ENCODE peak calls at places on chromosomes 3 and 15, in eight cellular contexts. L, U, G, F, W, D, N and T are unnamed samples.

GRCh38 chr3:191026746-191027145 is 164.3 kb upstream of the GMNC start:
- DNase-seq in L (no peak), U (no peak), G (peak; percentile 29), F (no peak), W (no peak), D (no peak), N (no peak), T (no peak)

GRCh38 chr15:50627351-50628055 is 59.1 kb downstream of the TRPM7 start:
- DNase-seq in L (peak; percentile 57), U (peak; percentile 34), G (no peak), F (peak; percentile 1), W (no peak), D (peak; percentile 25), N (no peak), T (peak; percentile 38)

GRCh38 chr15:77798847-77799246 is 166.1 kb upstream of the LINGO1 start:
- DNase-seq in L (no peak), U (no peak), G (no peak), F (no peak), W (no peak), D (no peak), N (no peak), T (no peak)

GRCh38 chr3:115834068-115834467 is 210.8 kb downstream of the GAP43 start:
- DNase-seq in L (peak; percentile 88), U (peak; percentile 89), G (no peak), F (peak; percentile 70), W (no peak), D (peak; percentile 92), N (no peak), T (no peak)

GRCh38 chr15:98177950-98178848 is 217.7 kb downstream of the ARRDC4 start:
- DNase-seq in L (peak; percentile 82), U (peak; percentile 50), G (peak; percentile 67), F (peak; percentile 6), W (no peak), D (peak; percentile 75), N (peak; percentile 29), T (peak; percentile 28)

GRCh38 chr15:90451215-90451850 is 63.3 kb downstream of the IQGAP1 start:
- DNase-seq in L (peak; percentile 51), U (peak; percentile 78), G (no peak), F (no peak), W (no peak), D (peak; percentile 51), N (no peak), T (no peak)

GRCh38 chr15:57352535-57353316 is 23.6 kb upstream of the CGNL1 start:
- DNase-seq in L (no peak), U (no peak), G (no peak), F (no peak), W (no peak), D (no peak), N (no peak), T (no peak)

GRCh38 chr3:16146015-16146730 is 28.3 kb upstream of the GALNT15 start:
- DNase-seq in L (no peak), U (no peak), G (peak; percentile 38), F (no peak), W (no peak), D (no peak), N (no peak), T (no peak)

GRCh38 chr3:171790898-171791694 is 19.2 kb downstream of the PLD1 start:
- DNase-seq in L (peak; percentile 11), U (peak; percentile 81), G (no peak), F (no peak), W (no peak), D (peak; percentile 82), N (no peak), T (no peak)

GRCh38 chr3:5769825-5770224 is 582.3 kb downstream of the EDEM1 start:
- DNase-seq in L (no peak), U (no peak), G (peak; percentile 43), F (no peak), W (no peak), D (no peak), N (no peak), T (no peak)

GRCh38 chr15:84034831-84035753 is 200.5 kb upstream of the GOLGA6L4 start:
- DNase-seq in L (peak; percentile 54), U (peak; percentile 22), G (peak; percentile 68), F (peak; percentile 7), W (no peak), D (peak; percentile 31), N (no peak), T (no peak)

DNA sequence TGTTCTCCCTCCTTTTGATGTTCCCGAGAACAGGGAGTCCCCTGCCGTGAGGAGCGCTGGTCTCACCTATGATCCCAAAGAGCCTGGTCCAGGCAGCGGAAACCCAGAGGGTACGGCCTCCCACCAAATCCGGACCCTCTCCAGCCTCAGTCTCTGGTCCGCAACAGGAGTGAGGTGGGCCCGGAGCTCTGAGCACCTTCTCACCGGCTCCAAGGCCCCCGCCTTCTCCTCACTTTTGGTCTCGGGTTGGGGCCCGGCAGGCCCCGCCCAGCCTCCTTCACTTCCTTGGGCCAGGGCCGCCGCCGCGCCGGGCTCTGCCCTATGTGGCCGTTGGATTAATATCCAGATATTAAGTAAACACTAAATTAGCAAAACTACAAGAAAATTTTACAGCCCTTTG is 5.7 kb upstream of the SKOR1 start:
- DNase-seq in L (no peak), U (no peak), G (no peak), F (no peak), W (no peak), D (no peak), N (no peak), T (no peak)
- H3K4me3 ChIP-seq in L (no peak overlapping the region), U (no peak overlapping the region), G (no peak overlapping the region), F (no peak overlapping the region), W (no peak overlapping the region), D (no peak overlapping the region), N (no peak overlapping the region), T (no peak overlapping the region)

GRCh38 chr3:32401541-32402052 is 9.9 kb downstream of the CMTM7 start:
- DNase-seq in L (peak; percentile 88), U (peak; percentile 71), G (no peak), F (no peak), W (peak; percentile 82), D (peak; percentile 74), N (peak; percentile 47), T (peak; percentile 66)

GRCh38 chr3:32401141-32401540 is 9.5 kb downstream of the CMTM7 start:
- DNase-seq in L (no peak), U (no peak), G (no peak), F (no peak), W (no peak), D (no peak), N (no peak), T (no peak)

GRCh38 chr3:32395451-32395970 is 3.9 kb downstream of the CMTM7 start:
- DNase-seq in L (peak; percentile 7), U (no peak), G (no peak), F (no peak), W (no peak), D (peak; percentile 23), N (no peak), T (no peak)

GRCh38 chr3:32398531-32398930 is 6.9 kb downstream of the CMTM7 start:
- DNase-seq in L (no peak), U (no peak), G (no peak), F (no peak), W (peak; percentile 79), D (no peak), N (no peak), T (no peak)

GRCh38 chr3:32399030-32399620 is 7.5 kb downstream of the CMTM7 start:
- DNase-seq in L (peak; percentile 72), U (no peak), G (peak; percentile 91), F (no peak), W (no peak), D (peak; percentile 47), N (no peak), T (no peak)
- H3K4me3 ChIP-seq in L (no peak overlapping the region), U (no peak overlapping the region), G (no peak overlapping the region), F (no peak overlapping the region), W (no peak overlapping the region), D (no peak overlapping the region), N (no peak overlapping the region), T (no peak overlapping the region)

GRCh38 chr3:71784201-71784913 is 591 bp downstream of the PROK2 start:
- DNase-seq in L (no peak), U (no peak), G (no peak), F (no peak), W (no peak), D (no peak), N (no peak), T (no peak)
- H3K4me3 ChIP-seq in L (peak overlapping the region; percentile 32), U (no peak overlapping the region), G (no peak overlapping the region), F (peak overlapping the region; percentile 3), W (peak overlapping the region; percentile 39), D (no peak overlapping the region), N (no peak overlapping the region), T (no peak overlapping the region)

DNA sequence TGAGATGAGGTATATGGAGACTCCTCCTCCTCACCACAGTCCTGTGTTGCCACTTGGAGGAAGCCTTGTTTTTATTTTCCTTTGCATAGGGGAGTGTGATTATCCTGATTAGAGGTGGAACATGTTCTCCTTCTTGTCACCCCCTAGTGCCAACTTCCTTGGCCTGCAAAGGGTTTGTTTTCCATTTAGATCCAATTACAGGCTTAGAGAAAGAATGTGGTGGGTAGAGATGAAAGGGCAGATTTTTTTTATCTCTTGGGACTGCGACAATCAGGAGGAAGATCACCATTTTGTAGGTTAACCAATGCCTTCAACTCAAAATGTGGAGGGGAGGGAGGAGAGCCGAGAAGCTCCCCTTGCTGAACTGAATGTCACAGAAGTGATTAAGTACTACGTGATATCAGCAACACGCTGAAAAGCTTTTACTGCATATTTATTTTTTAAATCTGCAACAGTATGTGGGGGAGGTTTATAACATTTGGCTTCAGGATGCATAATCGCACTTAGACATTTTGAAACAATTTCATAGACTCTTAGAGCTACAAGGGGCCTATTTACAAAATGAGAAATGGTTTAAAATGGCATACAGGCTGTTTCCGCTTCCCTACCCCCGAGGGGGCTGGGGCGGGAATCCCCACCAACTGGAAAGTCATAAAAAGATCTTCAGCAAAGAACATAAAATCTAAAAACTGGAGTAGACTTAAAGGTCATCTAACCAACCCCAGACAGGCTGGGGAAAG is 2.4 kb downstream of the LMCD1 start:
- DNase-seq in L (no peak), U (no peak), G (no peak), F (no peak), W (no peak), D (no peak), N (no peak), T (no peak)
- H3K4me3 ChIP-seq in L (peak overlapping the region; percentile 69), U (peak overlapping the region; percentile 47), G (no peak overlapping the region), F (peak overlapping the region; percentile 56), W (peak overlapping the region; percentile 54), D (peak overlapping the region; percentile 90), N (no peak overlapping the region), T (no peak overlapping the region)

DNA sequence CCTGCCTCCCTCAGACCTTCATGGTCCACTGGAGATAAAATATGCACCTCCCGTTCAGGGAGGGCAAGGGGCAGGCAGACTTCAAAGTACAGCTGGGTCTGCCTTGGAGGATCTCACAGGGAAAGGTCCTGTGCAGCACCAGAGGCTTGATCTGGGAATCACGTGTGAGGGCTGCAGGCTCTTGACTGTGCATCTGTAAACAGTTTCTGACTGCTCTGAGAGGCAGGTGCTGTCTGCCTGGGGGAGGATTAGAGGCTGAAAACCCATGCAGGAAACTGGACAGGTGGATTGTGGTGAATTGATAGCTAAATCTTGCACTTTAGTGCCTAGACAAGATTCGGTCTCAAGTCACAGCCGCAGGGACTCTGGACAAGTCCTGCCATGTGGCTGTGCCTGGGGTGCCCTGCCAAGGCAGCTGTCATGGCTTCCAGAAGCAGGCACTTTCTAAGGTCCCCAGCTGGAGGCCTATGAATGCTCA is 239.3 kb downstream of the EPHB1 start:
- DNase-seq in L (no peak), U (no peak), G (no peak), F (no peak), W (no peak), D (no peak), N (no peak), T (no peak)
- H3K4me3 ChIP-seq in L (no peak overlapping the region), U (no peak overlapping the region), G (no peak overlapping the region), F (no peak overlapping the region), W (no peak overlapping the region), D (no peak overlapping the region), N (no peak overlapping the region), T (no peak overlapping the region)

GRCh38 chr15:85642054-85642692 is 152.6 kb downstream of the KLHL25 start:
- DNase-seq in L (peak; percentile 13), U (no peak), G (no peak), F (no peak), W (no peak), D (no peak), N (no peak), T (no peak)
- H3K4me3 ChIP-seq in L (peak overlapping the region; percentile 60), U (no peak overlapping the region), G (no peak overlapping the region), F (no peak overlapping the region), W (no peak overlapping the region), D (peak overlapping the region; percentile 25), N (no peak overlapping the region), T (no peak overlapping the region)